ENCODE peak calls at places on chromosomes 16 and 17, in six cellular contexts. V is mesenchymal stem cell, S is mesendoderm, F is neuronal stem cell, B is IMR-90, D is H1. I is an unnamed sample.

GRCh38 chr16:86241681-86242080 is 268.6 kb upstream of the FOXF1 start:
- DNase-seq in V (no peak), S (peak), F (no peak), B (no peak), D (no peak), I (no peak)

GRCh38 chr17:81095608-81095888 is 60.6 kb downstream of the BAIAP2 start:
- DNase-seq in V (no peak), S (no peak), F (no peak), B (no peak), D (no peak), I (no peak)

GRCh38 chr16:75620326-75621169 is 2.5 kb downstream of the ADAT1 start:
- DNase-seq in V (no peak), S (no peak), F (no peak), B (no peak), D (no peak), I (no peak)

GRCh38 chr17:4448197-4448980 is 14.6 kb downstream of the SPNS3 start:
- DNase-seq in V (no peak), S (no peak), F (no peak), B (no peak), D (no peak), I (no peak)

GRCh38 chr17:39761861-39762496 is 24.2 kb downstream of the GRB7 start:
- DNase-seq in V (no peak), S (no peak), F (no peak), B (no peak), D (no peak), I (no peak)

GRCh38 chr17:67833134-67833533 is 7.8 kb downstream of the BPTF start:
- DNase-seq in V (no peak), S (no peak), F (no peak), B (no peak), D (no peak), I (no peak)

GRCh38 chr17:57106107-57106835 is 21.2 kb downstream of the AKAP1 start:
- DNase-seq in V (no peak), S (peak), F (no peak), B (no peak), D (no peak), I (peak)

GRCh38 chr16:81497690-81498089 is 53.1 kb downstream of the CMIP start:
- DNase-seq in V (no peak), S (no peak), F (no peak), B (no peak), D (no peak), I (no peak)

GRCh38 chr16:20520103-20520502 is 56.1 kb downstream of the ACSM2B start:
- DNase-seq in V (no peak), S (no peak), F (no peak), B (no peak), D (no peak), I (no peak)

GRCh38 chr17:80613732-80614071 is 69.1 kb downstream of the RPTOR start:
- DNase-seq in V (no peak), S (no peak), F (no peak), B (no peak), D (no peak), I (no peak)

GRCh38 chr17:77011173-77012011 is 129.4 kb upstream of the SEC14L1 start:
- DNase-seq in V (peak), S (peak), F (no peak), B (peak), D (no peak), I (peak)

GRCh38 chr17:82246365-82247174 is 17.7 kb downstream of the SLC16A3 start:
- DNase-seq in V (peak), S (no peak), F (no peak), B (peak), D (no peak), I (no peak)

GRCh38 chr16:72740346-72740745 is 307.6 kb downstream of the ZFHX3 start:
- DNase-seq in V (peak), S (peak), F (no peak), B (peak), D (no peak), I (no peak)

GRCh38 chr16:9151597-9151996 is 60.2 kb downstream of the HAPSTR1 start:
- DNase-seq in V (peak), S (no peak), F (no peak), B (peak), D (no peak), I (no peak)

GRCh38 chr16:55179858-55180585 is 144.0 kb upstream of the IRX6 start:
- DNase-seq in V (no peak), S (no peak), F (no peak), B (no peak), D (no peak), I (no peak)

GRCh38 chr16:81517630-81518438 is 73.2 kb downstream of the CMIP start:
- DNase-seq in V (peak), S (peak), F (no peak), B (peak), D (no peak), I (no peak)

GRCh38 chr17:72205357-72205756 is 84.5 kb downstream of the SOX9 start:
- DNase-seq in V (no peak), S (peak), F (peak), B (no peak), D (no peak), I (no peak)

GRCh38 chr16:87310610-87311009 is 6.6 kb downstream of the C16orf95 start:
- DNase-seq in V (no peak), S (no peak), F (no peak), B (no peak), D (no peak), I (peak)

GRCh38 chr17:75268931-75269330 is 2.1 kb downstream of the MIF4GD start:
- DNase-seq in V (no peak), S (no peak), F (no peak), B (no peak), D (no peak), I (no peak)

GRCh38 chr17:67035131-67036083 is 8.9 kb upstream of the CACNG1 start:
- DNase-seq in V (no peak), S (no peak), F (no peak), B (no peak), D (no peak), I (no peak)

GRCh38 chr16:49513040-49513439 is 139.4 kb downstream of the C16orf78 start:
- DNase-seq in V (no peak), S (peak), F (no peak), B (no peak), D (no peak), I (peak)

GRCh38 chr17:71085238-71086033 is 916.1 kb downstream of the KCNJ2 start:
- DNase-seq in V (no peak), S (peak), F (peak), B (no peak), D (no peak), I (peak)

GRCh38 chr17:13365331-13365730 is 236.4 kb downstream of the HS3ST3A1 start:
- DNase-seq in V (no peak), S (no peak), F (no peak), B (peak), D (no peak), I (no peak)

GRCh38 chr17:67779098-67779672 is 46.1 kb upstream of the BPTF start:
- DNase-seq in V (peak), S (peak), F (peak), B (peak), D (peak), I (peak)

GRCh38 chr16:81106826-81107503 is 10.8 kb upstream of the GCSH start:
- DNase-seq in V (no peak), S (no peak), F (no peak), B (no peak), D (no peak), I (no peak)

GRCh38 chr17:45091778-45092425 is 30.8 kb downstream of the NMT1 start:
- DNase-seq in V (peak), S (no peak), F (no peak), B (peak), D (no peak), I (no peak)

GRCh38 chr17:65463242-65463641 is 98.2 kb downstream of the AXIN2 start:
- DNase-seq in V (no peak), S (no peak), F (no peak), B (peak), D (no peak), I (no peak)

GRCh38 chr16:50196736-50197135 is 43.6 kb downstream of the TENT4B start:
- DNase-seq in V (peak), S (no peak), F (no peak), B (peak), D (no peak), I (no peak)

GRCh38 chr16:30659507-30660423 is 1.5 kb downstream of the FBRS start:
- DNase-seq in V (peak), S (peak), F (no peak), B (no peak), D (no peak), I (no peak)

GRCh38 chr16:86925067-86925791 is 346.9 kb downstream of the FOXL1 start:
- DNase-seq in V (peak), S (no peak), F (no peak), B (peak), D (no peak), I (no peak)

GRCh38 chr17:64505320-64506200 is 529 bp downstream of the DDX5 start:
- DNase-seq in V (peak), S (peak), F (peak), B (peak), D (no peak), I (peak)

GRCh38 chr17:64781810-64782555 is 119.9 kb upstream of the SMURF2 start:
- DNase-seq in V (no peak), S (no peak), F (no peak), B (no peak), D (no peak), I (no peak)

GRCh38 chr16:1494129-1494640 is 1.0 kb downstream of the TELO2 start:
- DNase-seq in V (peak), S (peak), F (no peak), B (peak), D (peak), I (peak)

GRCh38 chr16:23395732-23396131 is 57.3 kb downstream of the COG7 start:
- DNase-seq in V (no peak), S (no peak), F (no peak), B (no peak), D (no peak), I (no peak)

GRCh38 chr17:58250344-58251011 is 12.1 kb downstream of the LPO start:
- DNase-seq in V (no peak), S (no peak), F (no peak), B (no peak), D (no peak), I (peak)

GRCh38 chr17:44108440-44109311 is 14.8 kb downstream of the HDAC5 start:
- DNase-seq in V (peak), S (no peak), F (no peak), B (peak), D (no peak), I (no peak)

GRCh38 chr16:61194573-61194972 is 841.7 kb downstream of the CDH8 start:
- DNase-seq in V (no peak), S (no peak), F (no peak), B (no peak), D (no peak), I (no peak)

GRCh38 chr16:76897816-76898215 is 293.2 kb upstream of the MON1B start:
- DNase-seq in V (no peak), S (no peak), F (no peak), B (no peak), D (no peak), I (no peak)

GRCh38 chr17:51056813-51057510 is 63.7 kb downstream of the SPAG9 start:
- DNase-seq in V (peak), S (peak), F (peak), B (peak), D (no peak), I (peak)

GRCh38 chr17:67784364-67785121 is 40.8 kb upstream of the BPTF start:
- DNase-seq in V (no peak), S (peak), F (no peak), B (no peak), D (no peak), I (no peak)

DNA sequence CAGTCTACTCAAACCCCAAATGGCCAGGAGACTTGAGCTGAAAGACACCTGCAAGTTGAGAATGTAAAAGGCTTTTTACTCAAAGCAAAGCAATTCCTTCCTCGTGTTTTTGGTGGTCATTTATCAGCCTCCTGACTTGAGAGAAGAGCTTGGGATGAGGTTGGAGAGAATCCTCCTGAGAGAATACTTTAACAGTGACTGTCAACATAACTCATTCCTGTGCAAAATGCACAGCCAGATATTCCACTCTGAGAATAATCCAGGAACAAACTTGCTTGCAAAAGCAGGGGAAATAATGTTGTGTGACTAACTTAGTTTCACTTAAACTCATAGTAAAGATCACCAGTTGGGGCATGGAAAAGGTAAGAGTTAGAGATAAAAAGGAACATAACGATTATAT is 53.4 kb downstream of the SNTB2 start:
- DNase-seq in V (peak), S (no peak), F (no peak), B (peak), D (no peak), I (no peak)
- H2BK15ac ChIP-seq in V (no peak), S (no peak), F (no peak), B (no peak), D (no peak), I (no peak)

GRCh38 chr17:61880589-61881102 is 17.3 kb upstream of the BRIP1 start:
- DNase-seq in V (no peak), S (no peak), F (no peak), B (no peak), D (no peak), I (no peak)

GRCh38 chr17:61878984-61879612 is 15.8 kb upstream of the BRIP1 start:
- DNase-seq in V (no peak), S (no peak), F (no peak), B (peak), D (no peak), I (no peak)

GRCh38 chr17:61884864-61885263 is 21.5 kb upstream of the BRIP1 start:
- DNase-seq in V (no peak), S (no peak), F (no peak), B (no peak), D (no peak), I (no peak)
- H2BK15ac ChIP-seq in V (no peak), S (no peak), F (no peak), B (no peak), D (no peak), I (no peak)

GRCh38 chr16:56879276-56879675 is 14.3 kb downstream of the SLC12A3 start:
- DNase-seq in V (no peak), S (no peak), F (no peak), B (no peak), D (no peak), I (no peak)

GRCh38 chr16:56878455-56878854 is 13.4 kb downstream of the SLC12A3 start:
- DNase-seq in V (no peak), S (no peak), F (no peak), B (no peak), D (no peak), I (no peak)

GRCh38 chr16:56882077-56882476 is 17.1 kb downstream of the SLC12A3 start:
- DNase-seq in V (no peak), S (no peak), F (no peak), B (no peak), D (no peak), I (no peak)

GRCh38 chr16:56880176-56880575 is 15.2 kb downstream of the SLC12A3 start:
- DNase-seq in V (no peak), S (no peak), F (no peak), B (no peak), D (no peak), I (no peak)

DNA sequence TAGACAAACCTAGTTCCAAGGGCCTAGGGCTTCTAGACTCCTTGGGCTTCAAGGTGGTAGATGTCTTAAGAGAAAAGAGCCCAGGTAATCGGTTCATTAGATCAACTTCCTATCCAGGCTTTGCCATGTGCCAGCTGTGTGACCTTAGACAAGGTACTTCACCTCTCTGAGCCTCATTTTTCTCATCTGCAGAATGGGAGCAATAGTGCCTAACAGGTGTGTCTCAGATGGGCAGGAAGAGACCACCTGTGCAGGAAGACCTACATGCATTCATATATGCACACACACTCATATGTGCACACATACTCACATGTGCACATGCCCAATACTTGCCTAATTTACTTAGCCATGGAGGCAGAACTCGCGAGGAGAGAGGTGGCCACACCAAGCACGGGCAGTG is 15.7 kb downstream of the SLC12A3 start:
- DNase-seq in V (no peak), S (no peak), F (no peak), B (no peak), D (no peak), I (no peak)
- H2BK15ac ChIP-seq in V (no peak), S (no peak), F (no peak), B (no peak), D (no peak), I (no peak)

GRCh38 chr16:24754543-24754942 is 25.1 kb downstream of the TNRC6A start:
- DNase-seq in V (no peak), S (no peak), F (no peak), B (no peak), D (no peak), I (no peak)
- H2BK15ac ChIP-seq in V (no peak), S (no peak), F (no peak), B (no peak), D (no peak), I (no peak)

GRCh38 chr17:21201874-21202273 is 12.1 kb downstream of the TMEM11 start:
- DNase-seq in V (no peak), S (no peak), F (no peak), B (no peak), D (no peak), I (no peak)
- H2BK15ac ChIP-seq in V (no peak), S (no peak), F (no peak), B (no peak), D (no peak), I (no peak)

DNA sequence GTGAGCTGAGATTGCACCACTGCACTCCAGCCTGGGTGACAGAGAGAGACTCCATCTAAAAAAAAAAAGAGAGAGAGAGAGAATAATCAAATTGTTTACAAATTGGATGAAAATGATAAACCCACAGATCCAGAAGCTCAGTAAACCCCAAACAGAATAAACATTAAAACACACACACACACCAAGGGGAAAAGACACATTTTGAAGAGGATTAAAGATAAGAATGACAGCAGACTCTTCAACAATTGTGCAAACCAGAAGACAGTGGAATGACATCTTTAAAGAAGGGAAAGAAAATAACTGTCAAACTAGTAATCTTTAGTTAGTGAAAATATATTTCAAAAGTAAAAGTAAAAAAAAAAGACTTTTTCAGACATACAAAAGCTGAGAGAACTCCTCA is 64.4 kb upstream of the RPL38 start:
- DNase-seq in V (no peak), S (no peak), F (no peak), B (no peak), D (no peak), I (no peak)
- H2BK15ac ChIP-seq in V (no peak), S (no peak), F (no peak), B (no peak), D (no peak), I (no peak)

I was measured in H9.